ENCODE peak calls at places on chromosome 4, in six cellular contexts. One of them, this sample, is unnamed.

GRCh38 chr4:8707045-8707781 is 114.6 kb downstream of the CPZ start:
- DNase-seq in IMR-90: no peak
- DNase-seq in hepatocyte: no peak
- DNase-seq in ovary: no peak
- DNase-seq in fibroblast of lung: no peak
- DNase-seq in lower leg skin: no peak
- DNase-seq in this sample: no peak

GRCh38 chr4:100954048-100954447 is 393.3 kb downstream of the PPP3CA start:
- DNase-seq in IMR-90: no peak
- DNase-seq in hepatocyte: no peak
- DNase-seq in ovary: no peak
- DNase-seq in fibroblast of lung: no peak
- DNase-seq in lower leg skin: no peak
- DNase-seq in this sample: no peak

GRCh38 chr4:169225058-169225751 is 45.6 kb downstream of the SH3RF1 start:
- DNase-seq in IMR-90: peak
- DNase-seq in hepatocyte: peak
- DNase-seq in ovary: no peak
- DNase-seq in fibroblast of lung: peak
- DNase-seq in lower leg skin: no peak
- DNase-seq in this sample: peak

GRCh38 chr4:151169900-151170299 is 70.5 kb downstream of the RPS3A start:
- DNase-seq in IMR-90: peak
- DNase-seq in hepatocyte: no peak
- DNase-seq in ovary: no peak
- DNase-seq in fibroblast of lung: peak
- DNase-seq in lower leg skin: no peak
- DNase-seq in this sample: no peak

GRCh38 chr4:87354168-87355102 is 31.8 kb upstream of the HSD17B13 start:
- DNase-seq in IMR-90: peak
- DNase-seq in hepatocyte: no peak
- DNase-seq in ovary: no peak
- DNase-seq in fibroblast of lung: peak
- DNase-seq in lower leg skin: no peak
- DNase-seq in this sample: no peak

GRCh38 chr4:147480891-147481576 is at the start of gene EDNRA:
- DNase-seq in IMR-90: peak
- DNase-seq in hepatocyte: peak
- DNase-seq in ovary: peak
- DNase-seq in fibroblast of lung: peak
- DNase-seq in lower leg skin: no peak
- DNase-seq in this sample: no peak

GRCh38 chr4:53854991-53855885 is 209.2 kb downstream of the CHIC2 start:
- DNase-seq in IMR-90: peak
- DNase-seq in hepatocyte: no peak
- DNase-seq in ovary: no peak
- DNase-seq in fibroblast of lung: peak
- DNase-seq in lower leg skin: no peak
- DNase-seq in this sample: no peak

GRCh38 chr4:165394275-165394674 is 15.5 kb downstream of the CPE start:
- DNase-seq in IMR-90: peak
- DNase-seq in hepatocyte: no peak
- DNase-seq in ovary: no peak
- DNase-seq in fibroblast of lung: peak
- DNase-seq in lower leg skin: no peak
- DNase-seq in this sample: no peak

GRCh38 chr4:38099908-38100407 is 139.8 kb downstream of the PTTG2 start:
- DNase-seq in IMR-90: peak
- DNase-seq in hepatocyte: no peak
- DNase-seq in ovary: no peak
- DNase-seq in fibroblast of lung: peak
- DNase-seq in lower leg skin: no peak
- DNase-seq in this sample: no peak

GRCh38 chr4:26062221-26062620 is 148.2 kb downstream of the SMIM20 start:
- DNase-seq in IMR-90: peak
- DNase-seq in hepatocyte: no peak
- DNase-seq in ovary: no peak
- DNase-seq in fibroblast of lung: peak
- DNase-seq in lower leg skin: no peak
- DNase-seq in this sample: no peak

GRCh38 chr4:3387154-3387942 is 54.4 kb upstream of the HGFAC start:
- DNase-seq in IMR-90: no peak
- DNase-seq in hepatocyte: no peak
- DNase-seq in ovary: no peak
- DNase-seq in fibroblast of lung: no peak
- DNase-seq in lower leg skin: no peak
- DNase-seq in this sample: no peak

GRCh38 chr4:92091335-92091734 is 212.4 kb upstream of the GRID2 start:
- DNase-seq in IMR-90: no peak
- DNase-seq in hepatocyte: no peak
- DNase-seq in ovary: no peak
- DNase-seq in fibroblast of lung: no peak
- DNase-seq in lower leg skin: no peak
- DNase-seq in this sample: no peak

GRCh38 chr4:8130346-8131066 is 28.1 kb downstream of the ABLIM2 start:
- DNase-seq in IMR-90: no peak
- DNase-seq in hepatocyte: no peak
- DNase-seq in ovary: no peak
- DNase-seq in fibroblast of lung: no peak
- DNase-seq in lower leg skin: no peak
- DNase-seq in this sample: no peak

GRCh38 chr4:22187203-22187835 is 238.7 kb upstream of the KCNIP4 start:
- DNase-seq in IMR-90: no peak
- DNase-seq in hepatocyte: no peak
- DNase-seq in ovary: no peak
- DNase-seq in fibroblast of lung: no peak
- DNase-seq in lower leg skin: no peak
- DNase-seq in this sample: no peak

GRCh38 chr4:3710451-3711182 is 55.6 kb upstream of the ADRA2C start:
- DNase-seq in IMR-90: no peak
- DNase-seq in hepatocyte: no peak
- DNase-seq in ovary: no peak
- DNase-seq in fibroblast of lung: no peak
- DNase-seq in lower leg skin: no peak
- DNase-seq in this sample: no peak

GRCh38 chr4:129929052-129929451 is 833.1 kb downstream of the C4orf33 start:
- DNase-seq in IMR-90: no peak
- DNase-seq in hepatocyte: peak
- DNase-seq in ovary: no peak
- DNase-seq in fibroblast of lung: no peak
- DNase-seq in lower leg skin: no peak
- DNase-seq in this sample: no peak

GRCh38 chr4:107719211-107719926 is 665 bp downstream of the PAPSS1 start:
- DNase-seq in IMR-90: peak
- DNase-seq in hepatocyte: no peak
- DNase-seq in ovary: no peak
- DNase-seq in fibroblast of lung: peak
- DNase-seq in lower leg skin: peak
- DNase-seq in this sample: no peak

GRCh38 chr4:142719854-142720541 is 126.1 kb downstream of the INPP4B start:
- DNase-seq in IMR-90: peak
- DNase-seq in hepatocyte: peak
- DNase-seq in ovary: no peak
- DNase-seq in fibroblast of lung: peak
- DNase-seq in lower leg skin: no peak
- DNase-seq in this sample: peak

GRCh38 chr4:184514121-184514988 is 40.0 kb upstream of the IRF2 start:
- DNase-seq in IMR-90: peak
- DNase-seq in hepatocyte: peak
- DNase-seq in ovary: peak
- DNase-seq in fibroblast of lung: peak
- DNase-seq in lower leg skin: peak
- DNase-seq in this sample: no peak

GRCh38 chr4:16259531-16260246 is 33.4 kb upstream of the TAPT1 start:
- DNase-seq in IMR-90: peak
- DNase-seq in hepatocyte: no peak
- DNase-seq in ovary: no peak
- DNase-seq in fibroblast of lung: peak
- DNase-seq in lower leg skin: no peak
- DNase-seq in this sample: no peak

GRCh38 chr4:99998062-99998880 is 48.2 kb upstream of the H2AZ1 start:
- DNase-seq in IMR-90: peak
- DNase-seq in hepatocyte: peak
- DNase-seq in ovary: no peak
- DNase-seq in fibroblast of lung: peak
- DNase-seq in lower leg skin: no peak
- DNase-seq in this sample: peak

GRCh38 chr4:13537011-13537831 is 7.1 kb downstream of the NKX3-2 start:
- DNase-seq in IMR-90: no peak
- DNase-seq in hepatocyte: no peak
- DNase-seq in ovary: no peak
- DNase-seq in fibroblast of lung: no peak
- DNase-seq in lower leg skin: no peak
- DNase-seq in this sample: no peak

GRCh38 chr4:80446664-80447063 is 111.1 kb downstream of the CFAP299 start:
- DNase-seq in IMR-90: peak
- DNase-seq in hepatocyte: no peak
- DNase-seq in ovary: no peak
- DNase-seq in fibroblast of lung: no peak
- DNase-seq in lower leg skin: no peak
- DNase-seq in this sample: no peak

GRCh38 chr4:183987987-183988392 is 82.9 kb downstream of the STOX2 start:
- DNase-seq in IMR-90: peak
- DNase-seq in hepatocyte: peak
- DNase-seq in ovary: peak
- DNase-seq in fibroblast of lung: peak
- DNase-seq in lower leg skin: peak
- DNase-seq in this sample: peak

GRCh38 chr4:120066525-120067333 is at the start of gene MAD2L1:
- DNase-seq in IMR-90: peak
- DNase-seq in hepatocyte: peak
- DNase-seq in ovary: peak
- DNase-seq in fibroblast of lung: peak
- DNase-seq in lower leg skin: peak
- DNase-seq in this sample: peak

GRCh38 chr4:184961693-184962092 is 56.6 kb upstream of the HELT start:
- DNase-seq in IMR-90: no peak
- DNase-seq in hepatocyte: no peak
- DNase-seq in ovary: no peak
- DNase-seq in fibroblast of lung: no peak
- DNase-seq in lower leg skin: no peak
- DNase-seq in this sample: no peak

GRCh38 chr4:169660929-169661328 is 40.6 kb downstream of the CLCN3 start:
- DNase-seq in IMR-90: no peak
- DNase-seq in hepatocyte: no peak
- DNase-seq in ovary: no peak
- DNase-seq in fibroblast of lung: no peak
- DNase-seq in lower leg skin: no peak
- DNase-seq in this sample: no peak

GRCh38 chr4:177191586-177191985 is 118.1 kb upstream of the NEIL3 start:
- DNase-seq in IMR-90: no peak
- DNase-seq in hepatocyte: no peak
- DNase-seq in ovary: no peak
- DNase-seq in fibroblast of lung: no peak
- DNase-seq in lower leg skin: no peak
- DNase-seq in this sample: no peak

GRCh38 chr4:177190995-177191568 is 118.6 kb upstream of the NEIL3 start:
- DNase-seq in IMR-90: peak
- DNase-seq in hepatocyte: peak
- DNase-seq in ovary: no peak
- DNase-seq in fibroblast of lung: no peak
- DNase-seq in lower leg skin: no peak
- DNase-seq in this sample: no peak

GRCh38 chr4:177185151-177185550 is 124.5 kb upstream of the NEIL3 start:
- DNase-seq in IMR-90: peak
- DNase-seq in hepatocyte: no peak
- DNase-seq in ovary: no peak
- DNase-seq in fibroblast of lung: no peak
- DNase-seq in lower leg skin: no peak
- DNase-seq in this sample: no peak

GRCh38 chr4:177185579-177185978 is 124.1 kb upstream of the NEIL3 start:
- DNase-seq in IMR-90: no peak
- DNase-seq in hepatocyte: no peak
- DNase-seq in ovary: no peak
- DNase-seq in fibroblast of lung: no peak
- DNase-seq in lower leg skin: no peak
- DNase-seq in this sample: no peak

GRCh38 chr4:177187371-177187770 is 122.3 kb upstream of the NEIL3 start:
- DNase-seq in IMR-90: peak
- DNase-seq in hepatocyte: no peak
- DNase-seq in ovary: no peak
- DNase-seq in fibroblast of lung: peak
- DNase-seq in lower leg skin: no peak
- DNase-seq in this sample: no peak
- H3K4me3 ChIP-seq in IMR-90: no peak
- H3K4me3 ChIP-seq in hepatocyte: no peak
- H3K4me3 ChIP-seq in ovary: no peak
- H3K4me3 ChIP-seq in fibroblast of lung: no peak
- H3K4me3 ChIP-seq in lower leg skin: no peak
- H3K4me3 ChIP-seq in this sample: no peak

GRCh38 chr4:152380919-152381318 is 155.0 kb downstream of the FBXW7 start:
- DNase-seq in IMR-90: no peak
- DNase-seq in hepatocyte: no peak
- DNase-seq in ovary: no peak
- DNase-seq in fibroblast of lung: no peak
- DNase-seq in lower leg skin: no peak
- DNase-seq in this sample: no peak
- H3K4me3 ChIP-seq in IMR-90: no peak
- H3K4me3 ChIP-seq in hepatocyte: no peak
- H3K4me3 ChIP-seq in ovary: no peak
- H3K4me3 ChIP-seq in fibroblast of lung: no peak
- H3K4me3 ChIP-seq in lower leg skin: no peak
- H3K4me3 ChIP-seq in this sample: no peak

GRCh38 chr4:160299177-160299576 is 1196.3 kb downstream of the RAPGEF2 start:
- DNase-seq in IMR-90: no peak
- DNase-seq in hepatocyte: no peak
- DNase-seq in ovary: no peak
- DNase-seq in fibroblast of lung: no peak
- DNase-seq in lower leg skin: no peak
- DNase-seq in this sample: no peak
- H3K4me3 ChIP-seq in IMR-90: no peak
- H3K4me3 ChIP-seq in hepatocyte: no peak
- H3K4me3 ChIP-seq in ovary: no peak
- H3K4me3 ChIP-seq in fibroblast of lung: no peak
- H3K4me3 ChIP-seq in lower leg skin: no peak
- H3K4me3 ChIP-seq in this sample: no peak

GRCh38 chr4:152961752-152962117 is 25.6 kb downstream of the FHDC1 start:
- DNase-seq in IMR-90: peak
- DNase-seq in hepatocyte: no peak
- DNase-seq in ovary: no peak
- DNase-seq in fibroblast of lung: peak
- DNase-seq in lower leg skin: no peak
- DNase-seq in this sample: no peak

GRCh38 chr4:152965614-152966013 is 29.5 kb downstream of the FHDC1 start:
- DNase-seq in IMR-90: peak
- DNase-seq in hepatocyte: no peak
- DNase-seq in ovary: no peak
- DNase-seq in fibroblast of lung: peak
- DNase-seq in lower leg skin: no peak
- DNase-seq in this sample: no peak

GRCh38 chr4:152961041-152961751 is 25.1 kb downstream of the FHDC1 start:
- DNase-seq in IMR-90: no peak
- DNase-seq in hepatocyte: no peak
- DNase-seq in ovary: no peak
- DNase-seq in fibroblast of lung: peak
- DNase-seq in lower leg skin: no peak
- DNase-seq in this sample: no peak

GRCh38 chr4:152959080-152959479 is 23.0 kb downstream of the FHDC1 start:
- DNase-seq in IMR-90: no peak
- DNase-seq in hepatocyte: no peak
- DNase-seq in ovary: no peak
- DNase-seq in fibroblast of lung: no peak
- DNase-seq in lower leg skin: no peak
- DNase-seq in this sample: no peak

GRCh38 chr4:152962160-152962559 is 26.0 kb downstream of the FHDC1 start:
- DNase-seq in IMR-90: no peak
- DNase-seq in hepatocyte: no peak
- DNase-seq in ovary: no peak
- DNase-seq in fibroblast of lung: peak
- DNase-seq in lower leg skin: no peak
- DNase-seq in this sample: no peak
- H3K4me3 ChIP-seq in IMR-90: no peak
- H3K4me3 ChIP-seq in hepatocyte: no peak
- H3K4me3 ChIP-seq in ovary: no peak
- H3K4me3 ChIP-seq in fibroblast of lung: no peak
- H3K4me3 ChIP-seq in lower leg skin: no peak
- H3K4me3 ChIP-seq in this sample: no peak

This sample was measured in HCT116.